ENCODE peak calls at places on chromosomes 11 and 22, in eight cellular contexts. O is AG10803, W is A673, J is spleen, Z is heart right ventricle, B is GM12878, H is WERI-Rb-1, L is A549. M is an unnamed sample.
A peak's percentile ranks its signal among the peaks of the same experiment; 100 is the strongest.

GRCh38 chr11:57513911-57514537 is 1.5 kb downstream of the SLC43A1 start:
- DNase-seq in O (peak; percentile 33), W (peak; percentile 62), J (peak; percentile 86), Z (peak; percentile 56), B (no peak), H (no peak), L (no peak), M (no peak)

GRCh38 chr11:8584511-8584910 is 9.5 kb downstream of the STK33 start:
- DNase-seq in O (no peak), W (no peak), J (no peak), Z (no peak), B (no peak), H (no peak), L (no peak), M (no peak)

GRCh38 chr11:45053736-45054446 is 92.5 kb upstream of the PRDM11 start:
- DNase-seq in O (no peak), W (no peak), J (no peak), Z (no peak), B (no peak), H (no peak), L (no peak), M (no peak)

GRCh38 chr22:45468872-45469572 is 33.7 kb upstream of the FBLN1 start:
- DNase-seq in O (peak; percentile 85), W (no peak), J (no peak), Z (no peak), B (no peak), H (no peak), L (no peak), M (peak; percentile 25)

GRCh38 chr11:68751331-68751856 is at the start of gene TESMIN:
- DNase-seq in O (peak; percentile 48), W (peak; percentile 89), J (peak; percentile 99), Z (peak; percentile 89), B (peak; percentile 34), H (peak; percentile 18), L (peak; percentile 85), M (no peak)

GRCh38 chr22:36606114-36606513 is 77.1 kb upstream of the EIF3D start:
- DNase-seq in O (no peak), W (no peak), J (no peak), Z (peak; percentile 51), B (no peak), H (no peak), L (no peak), M (no peak)

GRCh38 chr22:43228330-43228729 is 41.4 kb upstream of the TTLL12 start:
- DNase-seq in O (peak; percentile 5), W (peak; percentile 65), J (no peak), Z (peak; percentile 35), B (no peak), H (peak; percentile 84), L (peak; percentile 35), M (no peak)

GRCh38 chr22:30521368-30522156 is 16.1 kb upstream of the SEC14L4 start:
- DNase-seq in O (no peak), W (no peak), J (no peak), Z (no peak), B (no peak), H (no peak), L (no peak), M (no peak)

GRCh38 chr11:117876341-117877119 is at the start of gene FXYD6:
- DNase-seq in O (no peak), W (peak; percentile 65), J (peak; percentile 81), Z (peak; percentile 73), B (no peak), H (peak; percentile 84), L (no peak), M (no peak)

GRCh38 chr11:134022748-134023147 is 46.1 kb upstream of the JAM3 start:
- DNase-seq in O (no peak), W (no peak), J (no peak), Z (no peak), B (no peak), H (no peak), L (no peak), M (no peak)

GRCh38 chr11:10485646-10486045 is 30.6 kb downstream of the AMPD3 start:
- DNase-seq in O (no peak), W (no peak), J (no peak), Z (no peak), B (no peak), H (no peak), L (no peak), M (no peak)

GRCh38 chr11:10487002-10487647 is 32.1 kb downstream of the AMPD3 start:
- DNase-seq in O (no peak), W (no peak), J (no peak), Z (no peak), B (no peak), H (no peak), L (no peak), M (no peak)

GRCh38 chr11:10484461-10485180 is 29.6 kb downstream of the AMPD3 start:
- DNase-seq in O (no peak), W (no peak), J (no peak), Z (no peak), B (no peak), H (no peak), L (no peak), M (no peak)

GRCh38 chr11:10488121-10488580 is 33.1 kb downstream of the AMPD3 start:
- DNase-seq in O (no peak), W (no peak), J (no peak), Z (no peak), B (no peak), H (no peak), L (no peak), M (peak; percentile 38)

GRCh38 chr11:10486161-10486840 is 31.2 kb downstream of the AMPD3 start:
- DNase-seq in O (no peak), W (no peak), J (no peak), Z (no peak), B (no peak), H (no peak), L (no peak), M (no peak)
- TF ChIP-seq CTCF in O (no peak), W (no peak), J (no peak), Z (no peak), B (no peak), H (no peak), L (no peak), M (no peak)

DNA sequence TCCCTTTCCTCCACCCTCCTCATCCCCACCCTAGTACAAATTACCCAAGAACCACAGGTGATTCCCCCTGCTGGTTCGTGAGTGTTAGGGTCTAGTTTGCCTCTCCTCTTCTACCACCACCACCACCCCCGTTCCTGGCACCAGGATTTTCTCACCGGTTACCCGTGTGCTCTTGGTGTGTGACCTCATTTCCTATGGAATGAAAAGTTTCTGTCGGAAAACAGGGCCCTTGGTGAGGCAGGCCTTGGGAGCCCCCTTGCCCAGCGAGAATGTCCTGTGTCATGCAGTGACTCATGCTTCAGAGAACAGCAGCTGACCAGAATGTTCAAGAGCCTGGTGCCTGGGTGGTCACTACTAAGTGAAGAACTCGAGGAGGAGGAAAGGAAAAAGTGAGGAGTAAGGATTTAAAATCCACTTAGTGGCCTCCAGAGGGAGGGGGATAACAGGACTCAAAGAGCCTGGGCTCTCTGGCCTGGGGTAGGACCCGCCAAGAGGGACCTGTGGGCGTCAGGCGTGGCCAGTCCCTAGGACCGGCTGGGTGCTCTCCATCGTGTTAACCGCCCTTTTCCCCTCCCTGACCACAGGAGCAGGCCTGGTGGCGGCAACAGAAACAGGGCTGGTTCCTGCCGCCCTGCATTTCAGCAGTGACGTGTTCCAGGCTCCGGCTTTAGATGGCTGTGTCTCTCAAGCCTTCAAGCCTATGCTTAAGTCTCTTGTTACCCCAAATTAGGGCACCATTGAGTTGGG is 30.2 kb downstream of the C22orf31 start:
- DNase-seq in O (peak; percentile 87), W (peak; percentile 9), J (no peak), Z (peak; percentile 22), B (no peak), H (no peak), L (peak; percentile 64), M (peak; percentile 99)
- H3K4me3 ChIP-seq in O (peak overlapping the region; percentile 44), W (no peak overlapping the region), J (peak overlapping the region; percentile 40), Z (peak overlapping the region; percentile 55), B (no peak overlapping the region), H (no peak overlapping the region), L (peak overlapping the region; percentile 41), M (peak overlapping the region; percentile 11)

GRCh38 chr11:18668131-18668530 is 30.4 kb upstream of the TMEM86A start:
- DNase-seq in O (no peak), W (no peak), J (no peak), Z (no peak), B (no peak), H (no peak), L (no peak), M (no peak)
- TF ChIP-seq CTCF in O (no peak), W (no peak), J (no peak), Z (no peak), B (no peak), H (no peak), L (no peak), M (no peak)

DNA sequence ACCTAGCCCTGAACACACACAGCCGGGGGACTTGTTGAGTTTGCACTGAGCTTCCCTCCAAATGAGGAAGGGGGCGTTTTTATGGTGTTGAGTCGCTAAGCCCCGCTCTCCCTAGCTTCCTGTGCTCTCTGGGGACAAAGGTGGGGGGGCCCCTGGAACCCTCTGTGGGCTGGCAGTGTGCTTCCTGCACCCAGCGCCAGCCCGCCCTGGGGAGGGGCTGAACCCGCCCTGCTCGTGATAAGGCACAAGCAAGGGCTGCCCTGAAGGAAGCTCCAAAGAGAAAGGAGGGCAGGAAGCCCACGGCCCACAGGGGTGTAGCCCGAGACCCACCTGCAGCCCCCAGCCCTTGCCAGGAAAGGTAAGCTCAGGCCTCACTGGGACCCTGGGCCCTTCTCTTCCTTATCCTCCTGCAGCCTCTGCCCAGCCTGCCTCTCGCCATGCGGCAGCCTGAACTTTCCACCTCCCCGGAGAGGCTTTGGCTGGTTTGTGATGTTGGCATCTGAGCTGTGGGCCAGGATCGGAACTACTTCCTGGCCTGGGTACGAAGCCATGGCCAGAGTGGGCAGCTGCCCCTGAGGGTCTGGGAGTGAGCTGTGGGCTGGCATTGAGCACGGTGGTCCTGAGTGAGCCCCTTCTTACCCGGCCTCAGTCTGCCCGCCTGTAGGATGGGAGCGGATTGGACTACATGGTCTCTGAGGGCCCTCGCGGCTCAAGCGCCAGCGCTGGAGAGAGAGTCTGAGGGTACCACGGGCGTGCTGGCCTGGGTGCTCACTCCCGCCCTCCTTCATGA is at the start of gene FERMT3:
- DNase-seq in O (no peak), W (peak; percentile 87), J (peak; percentile 97), Z (peak; percentile 64), B (peak; percentile 41), H (no peak), L (no peak), M (no peak)
- H3K4me3 ChIP-seq in O (no peak within 1 kb of the TSS), W (peak within 1 kb of the TSS; percentile 40), J (peak within 1 kb of the TSS; percentile 81), Z (peak within 1 kb of the TSS; percentile 47), B (peak within 1 kb of the TSS; percentile 74), H (no peak within 1 kb of the TSS), L (no peak within 1 kb of the TSS), M (no peak within 1 kb of the TSS)